ENCODE peak calls at places on chromosomes 4 and X, in eight cellular contexts. Z is erythroblast; B is NAMALWA; Q is activated CD8-positive, alpha-beta memory T cell treated with anti-CD3 and anti-CD28 coated beads for 1 hour; L is lung; P is NCI-H1694; U is AG10803; V is ureter. S is an unnamed sample.

GRCh38 chr4:150209140-150209829 is 131.0 kb downstream of the DCLK2 start:
- DNase-seq in Z (peak; percentile 19), B (peak; percentile 62), Q (no peak), L (peak; percentile 53), P (no peak), U (peak; percentile 64), V (peak; percentile 62), S (peak; percentile 66)

GRCh38 chrX:16882188-16882587 is 12.0 kb upstream of the RBBP7 start:
- DNase-seq in Z (peak; percentile 19), B (peak; percentile 67), Q (no peak), L (no peak), P (no peak), U (no peak), V (no peak), S (no peak)

GRCh38 chrX:15739886-15740285 is 1.8 kb downstream of the CA5B start:
- DNase-seq in Z (no peak), B (no peak), Q (no peak), L (no peak), P (no peak), U (no peak), V (no peak), S (no peak)

GRCh38 chr4:138241281-138242075 is 671 bp downstream of the SLC7A11 start:
- DNase-seq in Z (peak; percentile 75), B (peak; percentile 50), Q (no peak), L (no peak), P (no peak), U (peak; percentile 78), V (no peak), S (no peak)

GRCh38 chrX:153153516-153153915 is 25.6 kb upstream of the MAGEA1 start:
- DNase-seq in Z (no peak), B (no peak), Q (no peak), L (no peak), P (no peak), U (no peak), V (no peak), S (no peak)

GRCh38 chrX:111568356-111568755 is 56.9 kb downstream of the SERTM2 start:
- DNase-seq in Z (no peak), B (no peak), Q (no peak), L (no peak), P (peak; percentile 0), U (no peak), V (no peak), S (no peak)

GRCh38 chr4:41661447-41662076 is 87.0 kb downstream of the PHOX2B start:
- DNase-seq in Z (peak; percentile 19), B (peak; percentile 65), Q (no peak), L (peak; percentile 54), P (peak; percentile 58), U (peak; percentile 46), V (peak; percentile 57), S (peak; percentile 49)

GRCh38 chr4:139030614-139031235 is 15.1 kb downstream of the NOCT start:
- DNase-seq in Z (peak; percentile 87), B (peak; percentile 90), Q (peak; percentile 42), L (peak; percentile 69), P (peak; percentile 56), U (peak; percentile 81), V (peak; percentile 77), S (peak; percentile 77)

GRCh38 chr4:16027626-16028025 is 56.2 kb downstream of the PROM1 start:
- DNase-seq in Z (no peak), B (no peak), Q (no peak), L (no peak), P (no peak), U (no peak), V (no peak), S (no peak)

GRCh38 chr4:156686120-156686519 is 285.5 kb downstream of the PDGFC start:
- DNase-seq in Z (no peak), B (no peak), Q (no peak), L (no peak), P (peak; percentile 87), U (peak; percentile 100), V (no peak), S (no peak)

GRCh38 chrX:72054776-72055495 is 76.8 kb downstream of the RTL5 start:
- DNase-seq in Z (no peak), B (no peak), Q (no peak), L (no peak), P (no peak), U (no peak), V (peak; percentile 29), S (no peak)

GRCh38 chr4:124079174-124079780 is 633.3 kb downstream of the ANKRD50 start:
- DNase-seq in Z (no peak), B (no peak), Q (no peak), L (no peak), P (no peak), U (peak; percentile 77), V (no peak), S (no peak)

GRCh38 chrX:85326234-85327059 is 53.0 kb downstream of the POF1B start:
- DNase-seq in Z (no peak), B (no peak), Q (no peak), L (no peak), P (no peak), U (no peak), V (no peak), S (no peak)

GRCh38 chrX:150844016-150844415 is 54.5 kb downstream of the CD99L2 start:
- DNase-seq in Z (no peak), B (no peak), Q (no peak), L (no peak), P (no peak), U (no peak), V (no peak), S (no peak)

GRCh38 chr4:13844740-13845139 is 217.2 kb upstream of the BOD1L1 start:
- DNase-seq in Z (no peak), B (no peak), Q (no peak), L (no peak), P (no peak), U (no peak), V (no peak), S (no peak)

GRCh38 chrX:1754077-1754476 is 139.2 kb downstream of the ASMT start:
- DNase-seq in Z (no peak), B (no peak), Q (no peak), L (no peak), P (no peak), U (peak; percentile 74), V (no peak), S (no peak)

GRCh38 chrX:103664363-103664762 is 22.1 kb downstream of the MORF4L2 start:
- DNase-seq in Z (no peak), B (no peak), Q (no peak), L (no peak), P (no peak), U (no peak), V (peak; percentile 52), S (no peak)

GRCh38 chrX:18455384-18455783 is 30.0 kb downstream of the CDKL5 start:
- DNase-seq in Z (no peak), B (no peak), Q (no peak), L (no peak), P (no peak), U (no peak), V (no peak), S (no peak)

GRCh38 chrX:14064632-14065432 is 35.1 kb upstream of the GEMIN8 start:
- DNase-seq in Z (peak; percentile 53), B (no peak), Q (no peak), L (no peak), P (no peak), U (no peak), V (no peak), S (no peak)

GRCh38 chr4:83013420-83013867 is 2.8 kb upstream of the LIN54 start:
- DNase-seq in Z (no peak), B (no peak), Q (no peak), L (no peak), P (no peak), U (no peak), V (no peak), S (no peak)

GRCh38 chr4:87933337-87933736 is 42.2 kb upstream of the SPP1 start:
- DNase-seq in Z (no peak), B (no peak), Q (no peak), L (no peak), P (no peak), U (no peak), V (no peak), S (no peak)

GRCh38 chrX:41301438-41301824 is 32.5 kb upstream of the DDX3X start:
- DNase-seq in Z (no peak), B (no peak), Q (no peak), L (no peak), P (no peak), U (no peak), V (no peak), S (no peak)

GRCh38 chr4:65223601-65224000 is 446.7 kb downstream of the EPHA5 start:
- DNase-seq in Z (no peak), B (no peak), Q (no peak), L (no peak), P (no peak), U (no peak), V (no peak), S (no peak)

GRCh38 chr4:76087007-76087769 is 12.7 kb downstream of the ART3 start:
- DNase-seq in Z (peak; percentile 49), B (peak; percentile 23), Q (no peak), L (no peak), P (peak; percentile 27), U (peak; percentile 40), V (peak; percentile 45), S (peak; percentile 43)

GRCh38 chr4:5784960-5785611 is 74.1 kb downstream of the EVC start:
- DNase-seq in Z (no peak), B (no peak), Q (no peak), L (no peak), P (no peak), U (peak; percentile 34), V (peak; percentile 19), S (no peak)

GRCh38 chrX:66051989-66052388 is 12.1 kb upstream of the VSIG4 start:
- DNase-seq in Z (no peak), B (no peak), Q (no peak), L (no peak), P (no peak), U (no peak), V (no peak), S (no peak)

GRCh38 chr4:183255487-183255886 is 64.6 kb downstream of the CLDN22 start:
- DNase-seq in Z (no peak), B (no peak), Q (no peak), L (no peak), P (no peak), U (no peak), V (no peak), S (no peak)

GRCh38 chrX:84634201-84634782 is 132.0 kb upstream of the HDX start:
- DNase-seq in Z (no peak), B (no peak), Q (no peak), L (no peak), P (no peak), U (no peak), V (no peak), S (no peak)

GRCh38 chrX:16836371-16836770 is 33.8 kb downstream of the RBBP7 start:
- DNase-seq in Z (peak; percentile 50), B (peak; percentile 15), Q (no peak), L (no peak), P (no peak), U (peak; percentile 18), V (peak; percentile 47), S (peak; percentile 12)

GRCh38 chr4:2007804-2008670 is 737 bp downstream of the NELFA start:
- DNase-seq in Z (peak; percentile 33), B (no peak), Q (no peak), L (no peak), P (no peak), U (no peak), V (no peak), S (peak; percentile 26)

GRCh38 chr4:4457803-4458550 is 71.1 kb downstream of the NSG1 start:
- DNase-seq in Z (no peak), B (no peak), Q (no peak), L (no peak), P (no peak), U (peak; percentile 56), V (no peak), S (no peak)

GRCh38 chr4:23855912-23856605 is 33.8 kb downstream of the PPARGC1A start:
- DNase-seq in Z (no peak), B (no peak), Q (no peak), L (no peak), P (no peak), U (no peak), V (no peak), S (no peak)

GRCh38 chr4:932713-933070 is 432 bp downstream of the TMEM175 start:
- DNase-seq in Z (no peak), B (no peak), Q (no peak), L (no peak), P (no peak), U (no peak), V (no peak), S (no peak)

GRCh38 chrX:29941292-29941691 is 274.1 kb upstream of the MAGEB2 start:
- DNase-seq in Z (no peak), B (no peak), Q (no peak), L (no peak), P (no peak), U (no peak), V (no peak), S (no peak)

S was measured in GM13976.